ENCODE peak calls at places on chromosomes 13 and 19, in six cellular contexts. One of them, this sample, is unnamed.
A peak's percentile ranks its signal among the peaks of the same experiment; 100 is the strongest.

GRCh38 chr13:21361706-21362105 is 97.4 kb downstream of the ZDHHC20 start:
- DNase-seq in mesendoderm: no peak
- DNase-seq in tibial nerve: no peak
- DNase-seq in K562: no peak
- DNase-seq in astrocyte: no peak
- DNase-seq in thoracic aorta: no peak
- DNase-seq in this sample: no peak

GRCh38 chr19:3513198-3514140 is 7.4 kb downstream of the FZR1 start:
- DNase-seq in mesendoderm: no peak
- DNase-seq in tibial nerve: no peak
- DNase-seq in K562: no peak
- DNase-seq in astrocyte: no peak
- DNase-seq in thoracic aorta: no peak
- DNase-seq in this sample: no peak

GRCh38 chr19:43723588-43723987 is 7.7 kb downstream of the IRGC start:
- DNase-seq in mesendoderm: no peak
- DNase-seq in tibial nerve: no peak
- DNase-seq in K562: no peak
- DNase-seq in astrocyte: no peak
- DNase-seq in thoracic aorta: no peak
- DNase-seq in this sample: no peak

GRCh38 chr19:13817615-13818371 is 22.6 kb downstream of the ZSWIM4 start:
- DNase-seq in mesendoderm: peak; percentile 99
- DNase-seq in tibial nerve: no peak
- DNase-seq in K562: peak; percentile 92
- DNase-seq in astrocyte: no peak
- DNase-seq in thoracic aorta: no peak
- DNase-seq in this sample: no peak

GRCh38 chr19:35975608-35976214 is 19.3 kb upstream of the SDHAF1 start:
- DNase-seq in mesendoderm: peak; percentile 51
- DNase-seq in tibial nerve: no peak
- DNase-seq in K562: peak; percentile 78
- DNase-seq in astrocyte: peak; percentile 16
- DNase-seq in thoracic aorta: no peak
- DNase-seq in this sample: no peak

GRCh38 chr19:35171730-35172129 is 17.2 kb downstream of the FXYD5 start:
- DNase-seq in mesendoderm: no peak
- DNase-seq in tibial nerve: no peak
- DNase-seq in K562: no peak
- DNase-seq in astrocyte: no peak
- DNase-seq in thoracic aorta: no peak
- DNase-seq in this sample: no peak

GRCh38 chr13:61045197-61045596 is 370.5 kb downstream of the PCDH20 start:
- DNase-seq in mesendoderm: peak; percentile 58
- DNase-seq in tibial nerve: no peak
- DNase-seq in K562: no peak
- DNase-seq in astrocyte: no peak
- DNase-seq in thoracic aorta: no peak
- DNase-seq in this sample: no peak

GRCh38 chr13:44393391-44393790 is 19.8 kb downstream of the SERP2 start:
- DNase-seq in mesendoderm: no peak
- DNase-seq in tibial nerve: no peak
- DNase-seq in K562: no peak
- DNase-seq in astrocyte: peak; percentile 59
- DNase-seq in thoracic aorta: no peak
- DNase-seq in this sample: no peak

GRCh38 chr13:62113145-62113544 is 697.5 kb upstream of the PCDH20 start:
- DNase-seq in mesendoderm: peak; percentile 63
- DNase-seq in tibial nerve: no peak
- DNase-seq in K562: no peak
- DNase-seq in astrocyte: peak; percentile 14
- DNase-seq in thoracic aorta: no peak
- DNase-seq in this sample: no peak

GRCh38 chr13:112807653-112808376 is 118.0 kb downstream of the ATP11A start:
- DNase-seq in mesendoderm: no peak
- DNase-seq in tibial nerve: no peak
- DNase-seq in K562: no peak
- DNase-seq in astrocyte: no peak
- DNase-seq in thoracic aorta: no peak
- DNase-seq in this sample: no peak

GRCh38 chr19:35755550-35756371 is 1.1 kb downstream of the HSPB6 start:
- DNase-seq in mesendoderm: no peak
- DNase-seq in tibial nerve: peak; percentile 84
- DNase-seq in K562: no peak
- DNase-seq in astrocyte: no peak
- DNase-seq in thoracic aorta: no peak
- DNase-seq in this sample: peak; percentile 37

DNA sequence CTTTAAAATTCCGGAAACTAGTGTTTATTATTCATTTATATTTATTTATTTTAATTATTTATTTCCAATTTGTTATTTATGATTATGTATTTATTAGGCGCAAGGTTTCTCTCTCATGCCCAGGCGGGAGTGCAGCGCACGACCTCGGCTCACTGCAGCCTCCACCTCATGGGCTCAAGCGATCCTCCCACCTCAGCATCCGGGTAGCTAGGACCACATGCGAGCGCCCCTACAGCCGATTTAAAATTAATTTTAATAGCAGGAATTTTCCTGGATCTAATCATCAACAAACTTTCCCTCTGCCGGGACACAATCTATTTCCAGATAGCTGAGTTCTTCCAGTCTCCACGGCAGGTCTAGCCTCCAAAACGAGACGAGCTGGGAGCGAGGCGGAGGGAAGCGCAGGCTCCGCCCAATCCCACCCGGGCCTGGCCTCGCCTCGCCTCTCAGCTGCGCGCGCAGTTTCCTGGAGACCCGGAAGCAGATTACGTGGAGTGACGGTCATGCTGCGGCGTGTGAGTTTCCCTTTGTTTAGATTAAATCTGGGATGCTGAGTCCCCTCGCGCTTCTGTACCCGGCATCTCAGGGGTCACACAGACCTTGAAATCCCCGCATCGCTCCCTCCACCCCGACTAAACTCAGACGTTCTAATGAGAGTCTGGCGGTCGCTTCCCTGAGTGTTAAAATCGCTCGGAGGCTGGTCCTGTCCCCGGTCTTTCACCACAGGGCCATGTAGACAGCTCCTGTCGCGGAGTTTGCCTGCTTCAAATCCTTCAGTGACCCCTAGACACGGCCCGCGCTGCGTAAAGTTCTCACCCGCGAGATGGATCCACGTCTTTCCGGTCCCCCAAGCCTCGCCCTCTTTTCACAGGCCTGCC is at the start of gene ZNF880:
- DNase-seq in mesendoderm: peak; percentile 96
- DNase-seq in tibial nerve: peak; percentile 93
- DNase-seq in K562: peak; percentile 22
- DNase-seq in astrocyte: peak; percentile 81
- DNase-seq in thoracic aorta: peak; percentile 82
- DNase-seq in this sample: peak; percentile 82
- H3K27ac ChIP-seq in mesendoderm: peak within 1 kb of the TSS; percentile 64
- H3K27ac ChIP-seq in tibial nerve: peak within 1 kb of the TSS; percentile 99
- H3K27ac ChIP-seq in K562: no peak within 1 kb of the TSS
- H3K27ac ChIP-seq in astrocyte: peak within 1 kb of the TSS; percentile 98
- H3K27ac ChIP-seq in thoracic aorta: peak within 1 kb of the TSS; percentile 100
- H3K27ac ChIP-seq in this sample: peak within 1 kb of the TSS; percentile 92

GRCh38 chr19:46718934-46719551 is 2.1 kb upstream of the PRKD2 start:
- DNase-seq in mesendoderm: no peak
- DNase-seq in tibial nerve: no peak
- DNase-seq in K562: no peak
- DNase-seq in astrocyte: no peak
- DNase-seq in thoracic aorta: no peak
- DNase-seq in this sample: no peak
- H3K4me1 ChIP-seq in mesendoderm: no peaks in the 10 kb centered on the region
- H3K4me1 ChIP-seq in tibial nerve: peaks cover 32% of the 10 kb centered on the region
- H3K4me1 ChIP-seq in K562: peaks cover 20% of the 10 kb centered on the region
- H3K4me1 ChIP-seq in astrocyte: peaks cover 32% of the 10 kb centered on the region
- H3K4me1 ChIP-seq in thoracic aorta: peaks cover 18% of the 10 kb centered on the region
- H3K4me1 ChIP-seq in this sample: peaks cover 33% of the 10 kb centered on the region

GRCh38 chr13:33007237-33007636 is 9.0 kb upstream of the KL start:
- DNase-seq in mesendoderm: no peak
- DNase-seq in tibial nerve: no peak
- DNase-seq in K562: no peak
- DNase-seq in astrocyte: no peak
- DNase-seq in thoracic aorta: no peak
- DNase-seq in this sample: no peak
- H3K4me3 ChIP-seq in mesendoderm: no peak overlapping the region
- H3K4me3 ChIP-seq in tibial nerve: no peak overlapping the region
- H3K4me3 ChIP-seq in K562: no peak overlapping the region
- H3K4me3 ChIP-seq in astrocyte: no peak overlapping the region
- H3K4me3 ChIP-seq in thoracic aorta: no peak overlapping the region
- H3K4me3 ChIP-seq in this sample: no peak overlapping the region

GRCh38 chr19:18660939-18661338 is 22.5 kb upstream of the CRTC1 start:
- DNase-seq in mesendoderm: no peak
- DNase-seq in tibial nerve: no peak
- DNase-seq in K562: no peak
- DNase-seq in astrocyte: no peak
- DNase-seq in thoracic aorta: no peak
- DNase-seq in this sample: no peak

GRCh38 chr19:18661346-18661745 is 22.1 kb upstream of the CRTC1 start:
- DNase-seq in mesendoderm: no peak
- DNase-seq in tibial nerve: no peak
- DNase-seq in K562: no peak
- DNase-seq in astrocyte: no peak
- DNase-seq in thoracic aorta: no peak
- DNase-seq in this sample: no peak

GRCh38 chr19:18659281-18660050 is 22.6 kb downstream of the KLHL26 start:
- DNase-seq in mesendoderm: no peak
- DNase-seq in tibial nerve: peak; percentile 34
- DNase-seq in K562: no peak
- DNase-seq in astrocyte: peak; percentile 42
- DNase-seq in thoracic aorta: no peak
- DNase-seq in this sample: no peak

GRCh38 chr19:18658366-18658855 is 21.6 kb downstream of the KLHL26 start:
- DNase-seq in mesendoderm: no peak
- DNase-seq in tibial nerve: no peak
- DNase-seq in K562: no peak
- DNase-seq in astrocyte: no peak
- DNase-seq in thoracic aorta: no peak
- DNase-seq in this sample: no peak

DNA sequence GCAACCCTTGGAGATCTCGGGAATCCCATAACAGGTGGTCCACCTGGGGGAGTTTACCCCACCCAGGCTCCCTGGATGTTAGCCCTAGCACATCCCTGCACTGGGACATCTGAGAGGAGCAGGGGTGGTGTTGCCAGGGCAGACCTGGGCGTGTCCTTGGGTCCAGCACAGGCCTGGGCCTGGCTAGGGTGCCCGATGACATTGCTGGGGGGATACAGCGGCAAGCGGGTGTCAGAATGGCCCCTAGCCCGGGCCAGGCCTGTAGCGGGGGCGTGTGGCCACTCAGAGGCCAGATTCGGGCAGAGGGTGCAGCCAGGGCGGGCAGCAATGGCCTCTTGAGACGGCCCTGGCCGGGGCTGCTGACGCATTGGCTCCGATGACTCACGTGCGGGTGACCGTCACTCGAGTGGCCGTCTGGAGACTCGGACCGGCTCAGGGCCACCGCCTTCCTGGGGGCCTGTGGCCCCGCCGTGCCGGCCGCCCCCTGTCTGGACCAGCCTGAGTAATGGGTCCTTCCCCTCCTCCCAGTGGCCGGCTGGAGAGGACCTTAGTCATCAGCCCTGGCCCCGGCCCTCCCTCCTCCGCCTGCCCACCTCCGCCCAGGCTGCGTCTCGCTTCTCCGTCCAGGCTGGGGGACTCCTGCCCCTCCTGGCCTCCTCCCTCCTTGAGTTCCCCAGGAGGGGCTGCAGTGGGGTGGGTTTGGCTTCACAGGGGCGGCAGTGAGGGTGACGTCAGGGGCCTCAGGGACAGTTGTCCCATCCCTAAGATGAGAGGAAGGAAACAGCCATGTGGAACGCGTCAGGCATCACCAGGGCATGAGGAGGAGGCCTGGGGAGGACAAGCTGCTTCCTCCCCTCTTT is 23.2 kb upstream of the CRTC1 start:
- DNase-seq in mesendoderm: no peak
- DNase-seq in tibial nerve: peak; percentile 49
- DNase-seq in K562: peak; percentile 70
- DNase-seq in astrocyte: peak; percentile 72
- DNase-seq in thoracic aorta: peak; percentile 53
- DNase-seq in this sample: no peak
- H3K27ac ChIP-seq in mesendoderm: no peak overlapping the region
- H3K27ac ChIP-seq in tibial nerve: peak overlapping the region; percentile 93
- H3K27ac ChIP-seq in K562: no peak overlapping the region
- H3K27ac ChIP-seq in astrocyte: peak overlapping the region; percentile 65
- H3K27ac ChIP-seq in thoracic aorta: peak overlapping the region; percentile 92
- H3K27ac ChIP-seq in this sample: no peak overlapping the region